ENCODE peak calls at places on chromosomes 5 and 9, in five cellular contexts. P is foreskin fibroblast; K is stimulated activated CD8-positive, alpha-beta memory T cell treated with anti-CD3 and anti-CD28 coated beads, Interleukin-12 subunit alpha, Interleukin-12 subunit beta, amount 100 ng/mL, for 1 hour; O is transverse colon; F is HT-29. Q is an unnamed sample.
A peak's percentile ranks its signal among the peaks of the same experiment; 100 is the strongest.

GRCh38 chr5:135543151-135543818 is 7.5 kb upstream of the NEUROG1 start:
- DNase-seq in F (no peak), P (no peak), K (no peak), O (no peak), Q (peak; percentile 63)

GRCh38 chr9:87647114-87647513 is 78.8 kb upstream of the CTSL start:
- DNase-seq in K (no peak), P (no peak), O (no peak), F (no peak), Q (no peak)

GRCh38 chr5:113331201-113331551 is 103.6 kb downstream of the TSSK1B start:
- DNase-seq in P (peak; percentile 34), K (no peak), O (no peak), F (no peak), Q (no peak)

GRCh38 chr9:86637515-86637914 is 283.3 kb upstream of the TUT7 start:
- DNase-seq in P (no peak), O (no peak), K (no peak), F (no peak), Q (peak; percentile 83)

GRCh38 chr9:15192856-15193255 is 114.2 kb downstream of the TTC39B start:
- DNase-seq in K (no peak), O (no peak), P (no peak), F (no peak), Q (no peak)

GRCh38 chr9:34996905-34997279 is 7.3 kb downstream of the DNAJB5 start:
- DNase-seq in O (no peak), F (no peak), K (no peak), P (no peak), Q (no peak)

GRCh38 chr9:94984891-94985476 is 258.5 kb downstream of the AOPEP start:
- DNase-seq in O (no peak), K (no peak), P (no peak), F (no peak), Q (no peak)

GRCh38 chr5:99243111-99243510 is 314.3 kb upstream of the CHD1 start:
- DNase-seq in O (no peak), K (no peak), P (no peak), F (no peak), Q (no peak)

GRCh38 chr5:67648201-67648671 is 451.6 kb upstream of the CD180 start:
- DNase-seq in F (no peak), O (peak; percentile 63), P (peak; percentile 83), K (no peak), Q (no peak)

GRCh38 chr5:59069438-59070079 is 486.7 kb downstream of the RAB3C start:
- DNase-seq in O (no peak), K (no peak), P (peak; percentile 93), F (peak; percentile 56), Q (no peak)

GRCh38 chr5:100614308-100614707 is 79.1 kb downstream of the FAM174A start:
- DNase-seq in F (no peak), K (no peak), O (no peak), P (no peak), Q (no peak)

GRCh38 chr9:107637421-107638420 is 148.2 kb upstream of the KLF4 start:
- DNase-seq in K (no peak), P (peak; percentile 96), F (peak; percentile 13), O (peak; percentile 80), Q (peak; percentile 71)

GRCh38 chr5:122896598-122897282 is 51.3 kb downstream of the SNX24 start:
- DNase-seq in F (peak; percentile 51), K (no peak), P (no peak), O (no peak), Q (no peak)

GRCh38 chr9:116693233-116693731 is 6.2 kb downstream of the TRIM32 start:
- DNase-seq in P (peak; percentile 40), O (no peak), K (no peak), F (peak; percentile 36), Q (no peak)

GRCh38 chr9:91857291-91857781 is 92.7 kb downstream of the ROR2 start:
- DNase-seq in P (no peak), K (no peak), O (no peak), F (no peak), Q (peak; percentile 73)

GRCh38 chr5:97009212-97009898 is 73.5 kb downstream of the LNPEP start:
- DNase-seq in K (no peak), O (no peak), P (no peak), F (no peak), Q (no peak)

GRCh38 chr5:126965061-126965475 is 65.3 kb downstream of the MARCHF3 start:
- DNase-seq in O (no peak), F (peak; percentile 66), P (peak; percentile 93), K (no peak), Q (no peak)

GRCh38 chr5:2587189-2588031 is 164.1 kb downstream of the IRX2 start:
- DNase-seq in P (no peak), K (no peak), F (no peak), O (no peak), Q (no peak)

GRCh38 chr5:34511915-34512314 is 144.2 kb upstream of the RAI14 start:
- DNase-seq in P (peak; percentile 45), O (no peak), F (no peak), K (no peak), Q (peak; percentile 51)

GRCh38 chr9:130183133-130183762 is 11.0 kb downstream of the NCS1 start:
- DNase-seq in O (no peak), F (no peak), K (no peak), P (peak; percentile 78), Q (no peak)

GRCh38 chr5:90866333-90866732 is 307.7 kb downstream of the ADGRV1 start:
- DNase-seq in K (no peak), O (no peak), P (no peak), F (peak; percentile 56), Q (no peak)

GRCh38 chr9:4070266-4070665 is 229.6 kb downstream of the GLIS3 start:
- DNase-seq in F (no peak), O (no peak), P (no peak), K (no peak), Q (no peak)

GRCh38 chr9:5326893-5327548 is 12.7 kb downstream of the RLN1 start:
- DNase-seq in K (no peak), P (no peak), O (no peak), F (no peak), Q (peak; percentile 92)

GRCh38 chr9:91734371-91734981 is 215.6 kb downstream of the ROR2 start:
- DNase-seq in F (peak; percentile 62), P (peak; percentile 26), K (peak; percentile 39), O (peak; percentile 76), Q (peak; percentile 72)

GRCh38 chr9:8489845-8490244 is 690.3 kb upstream of the DMAC1 start:
- DNase-seq in P (no peak), K (no peak), O (no peak), F (no peak), Q (no peak)

GRCh38 chr5:149799119-149799623 is 69.1 kb downstream of the PPARGC1B start:
- DNase-seq in P (peak; percentile 84), O (peak; percentile 74), K (no peak), F (no peak), Q (no peak)

GRCh38 chr9:134293576-134294227 is 32.6 kb upstream of the RXRA start:
- DNase-seq in P (peak; percentile 14), O (no peak), K (no peak), F (no peak), Q (no peak)

Q was measured in H9.